ENCODE peak calls at places on chromosomes 4 and X, in seven cellular contexts. One of them, this sample, is unnamed.

GRCh38 chr4:183906736-183907651 is 1.9 kb downstream of the STOX2 start:
- DNase-seq in Calu3: no peak
- DNase-seq in EH: no peak
- DNase-seq in ureter: no peak
- DNase-seq in mucosa of descending colon: peak; percentile 27
- DNase-seq in caudate nucleus: peak; percentile 11
- DNase-seq in mesendoderm: peak; percentile 83
- DNase-seq in this sample: no peak

GRCh38 chr4:21577066-21577465 is 371.5 kb downstream of the KCNIP4 start:
- DNase-seq in mesendoderm: no peak
- DNase-seq in ureter: no peak
- DNase-seq in EH: no peak
- DNase-seq in mucosa of descending colon: no peak
- DNase-seq in Calu3: no peak
- DNase-seq in caudate nucleus: no peak
- DNase-seq in this sample: no peak

GRCh38 chr4:109969909-109970308 is 57.2 kb downstream of the EGF start:
- DNase-seq in caudate nucleus: no peak
- DNase-seq in EH: no peak
- DNase-seq in mesendoderm: no peak
- DNase-seq in mucosa of descending colon: no peak
- DNase-seq in ureter: no peak
- DNase-seq in Calu3: no peak
- DNase-seq in this sample: peak; percentile 21

GRCh38 chrX:69616520-69617203 is 749 bp downstream of the EDA start:
- DNase-seq in EH: no peak
- DNase-seq in mesendoderm: peak; percentile 36
- DNase-seq in mucosa of descending colon: peak; percentile 37
- DNase-seq in Calu3: peak; percentile 30
- DNase-seq in ureter: peak; percentile 42
- DNase-seq in caudate nucleus: no peak
- DNase-seq in this sample: no peak

GRCh38 chrX:150762258-150762867 is 69.2 kb downstream of the MTMR1 start:
- DNase-seq in Calu3: no peak
- DNase-seq in mucosa of descending colon: no peak
- DNase-seq in caudate nucleus: no peak
- DNase-seq in ureter: no peak
- DNase-seq in mesendoderm: no peak
- DNase-seq in EH: no peak
- DNase-seq in this sample: no peak

GRCh38 chrX:46572295-46572936 is 1.1 kb upstream of the CHST7 start:
- DNase-seq in EH: no peak
- DNase-seq in caudate nucleus: no peak
- DNase-seq in Calu3: no peak
- DNase-seq in mucosa of descending colon: no peak
- DNase-seq in mesendoderm: no peak
- DNase-seq in ureter: no peak
- DNase-seq in this sample: no peak

GRCh38 chr4:149112109-149112508 is 669.9 kb upstream of the NR3C2 start:
- DNase-seq in caudate nucleus: no peak
- DNase-seq in mucosa of descending colon: no peak
- DNase-seq in Calu3: no peak
- DNase-seq in mesendoderm: peak; percentile 8
- DNase-seq in ureter: no peak
- DNase-seq in EH: no peak
- DNase-seq in this sample: no peak

GRCh38 chr4:22029803-22030202 is 81.2 kb upstream of the KCNIP4 start:
- DNase-seq in mesendoderm: no peak
- DNase-seq in mucosa of descending colon: no peak
- DNase-seq in ureter: no peak
- DNase-seq in Calu3: peak; percentile 6
- DNase-seq in caudate nucleus: no peak
- DNase-seq in EH: no peak
- DNase-seq in this sample: no peak

GRCh38 chr4:98222306-98222705 is 38.9 kb upstream of the RAP1GDS1 start:
- DNase-seq in caudate nucleus: no peak
- DNase-seq in ureter: no peak
- DNase-seq in Calu3: no peak
- DNase-seq in mesendoderm: no peak
- DNase-seq in EH: no peak
- DNase-seq in mucosa of descending colon: no peak
- DNase-seq in this sample: no peak

GRCh38 chrX:25180242-25180641 is 164.5 kb upstream of the ARX start:
- DNase-seq in EH: no peak
- DNase-seq in caudate nucleus: no peak
- DNase-seq in mesendoderm: no peak
- DNase-seq in Calu3: no peak
- DNase-seq in ureter: no peak
- DNase-seq in mucosa of descending colon: no peak
- DNase-seq in this sample: no peak

GRCh38 chr4:168717852-168718251 is 221.0 kb downstream of the PALLD start:
- DNase-seq in caudate nucleus: no peak
- DNase-seq in mucosa of descending colon: no peak
- DNase-seq in Calu3: no peak
- DNase-seq in mesendoderm: no peak
- DNase-seq in EH: no peak
- DNase-seq in ureter: no peak
- DNase-seq in this sample: no peak

GRCh38 chrX:20595928-20596550 is 329.3 kb upstream of the RPS6KA3 start:
- DNase-seq in Calu3: no peak
- DNase-seq in caudate nucleus: peak; percentile 0
- DNase-seq in mucosa of descending colon: no peak
- DNase-seq in ureter: no peak
- DNase-seq in EH: no peak
- DNase-seq in mesendoderm: peak; percentile 1
- DNase-seq in this sample: no peak

GRCh38 chr4:187417761-187418160 is 577.8 kb upstream of the ZFP42 start:
- DNase-seq in EH: no peak
- DNase-seq in Calu3: no peak
- DNase-seq in ureter: no peak
- DNase-seq in mucosa of descending colon: no peak
- DNase-seq in caudate nucleus: no peak
- DNase-seq in mesendoderm: no peak
- DNase-seq in this sample: no peak

GRCh38 chr4:8837181-8837811 is 34.3 kb downstream of the HMX1 start:
- DNase-seq in ureter: peak; percentile 32
- DNase-seq in caudate nucleus: no peak
- DNase-seq in mucosa of descending colon: no peak
- DNase-seq in mesendoderm: peak; percentile 59
- DNase-seq in Calu3: no peak
- DNase-seq in EH: no peak
- DNase-seq in this sample: no peak

GRCh38 chrX:108468486-108468885 is 28.8 kb downstream of the COL4A5 start:
- DNase-seq in mesendoderm: no peak
- DNase-seq in ureter: no peak
- DNase-seq in Calu3: no peak
- DNase-seq in mucosa of descending colon: no peak
- DNase-seq in EH: peak; percentile 66
- DNase-seq in caudate nucleus: no peak
- DNase-seq in this sample: no peak

GRCh38 chrX:79159800-79160199 is 15.3 kb downstream of the GPR174 start:
- DNase-seq in EH: no peak
- DNase-seq in Calu3: no peak
- DNase-seq in mucosa of descending colon: no peak
- DNase-seq in ureter: no peak
- DNase-seq in mesendoderm: no peak
- DNase-seq in caudate nucleus: no peak
- DNase-seq in this sample: no peak

GRCh38 chr4:150570862-150571261 is 11.1 kb upstream of the MAB21L2 start:
- DNase-seq in mesendoderm: no peak
- DNase-seq in mucosa of descending colon: no peak
- DNase-seq in EH: no peak
- DNase-seq in ureter: no peak
- DNase-seq in caudate nucleus: no peak
- DNase-seq in Calu3: no peak
- DNase-seq in this sample: no peak

GRCh38 chr4:158172558-158173258 is at the start of gene GASK1B:
- DNase-seq in Calu3: peak; percentile 28
- DNase-seq in mesendoderm: peak; percentile 74
- DNase-seq in EH: peak; percentile 68
- DNase-seq in mucosa of descending colon: peak; percentile 34
- DNase-seq in caudate nucleus: peak; percentile 19
- DNase-seq in ureter: no peak
- DNase-seq in this sample: peak; percentile 68

GRCh38 chr4:184168406-184169019 is 49.2 kb downstream of the ENPP6 start:
- DNase-seq in EH: peak; percentile 62
- DNase-seq in mesendoderm: peak; percentile 95
- DNase-seq in caudate nucleus: peak; percentile 38
- DNase-seq in Calu3: peak; percentile 78
- DNase-seq in mucosa of descending colon: peak; percentile 80
- DNase-seq in ureter: peak; percentile 72
- DNase-seq in this sample: peak; percentile 75

GRCh38 chr4:3116955-3117354 is 42.5 kb downstream of the HTT start:
- DNase-seq in mucosa of descending colon: no peak
- DNase-seq in Calu3: no peak
- DNase-seq in EH: no peak
- DNase-seq in ureter: no peak
- DNase-seq in mesendoderm: no peak
- DNase-seq in caudate nucleus: no peak
- DNase-seq in this sample: no peak

GRCh38 chr4:8644966-8645752 is 52.6 kb downstream of the CPZ start:
- DNase-seq in mucosa of descending colon: peak; percentile 8
- DNase-seq in mesendoderm: no peak
- DNase-seq in EH: no peak
- DNase-seq in Calu3: no peak
- DNase-seq in ureter: peak; percentile 34
- DNase-seq in caudate nucleus: no peak
- DNase-seq in this sample: no peak

GRCh38 chrX:110691446-110691845 is 104.2 kb downstream of the CHRDL1 start:
- DNase-seq in caudate nucleus: no peak
- DNase-seq in EH: peak; percentile 13
- DNase-seq in mesendoderm: no peak
- DNase-seq in Calu3: no peak
- DNase-seq in mucosa of descending colon: no peak
- DNase-seq in ureter: no peak
- DNase-seq in this sample: no peak

GRCh38 chrX:103941201-103941975 is 21.0 kb upstream of the TMSB15B start:
- DNase-seq in Calu3: peak; percentile 30
- DNase-seq in mucosa of descending colon: no peak
- DNase-seq in mesendoderm: peak; percentile 34
- DNase-seq in EH: peak; percentile 50
- DNase-seq in caudate nucleus: no peak
- DNase-seq in ureter: no peak
- DNase-seq in this sample: peak; percentile 19

GRCh38 chrX:39890807-39891206 is 207.0 kb downstream of the BCOR start:
- DNase-seq in Calu3: no peak
- DNase-seq in mucosa of descending colon: no peak
- DNase-seq in mesendoderm: no peak
- DNase-seq in EH: no peak
- DNase-seq in caudate nucleus: no peak
- DNase-seq in ureter: no peak
- DNase-seq in this sample: no peak

GRCh38 chr4:20474119-20474518 is 222.4 kb downstream of the SLIT2 start:
- DNase-seq in caudate nucleus: no peak
- DNase-seq in Calu3: no peak
- DNase-seq in mucosa of descending colon: no peak
- DNase-seq in ureter: no peak
- DNase-seq in mesendoderm: peak; percentile 18
- DNase-seq in EH: peak; percentile 58
- DNase-seq in this sample: no peak

GRCh38 chrX:150200820-150201287 is 162.3 kb upstream of the MAMLD1 start:
- DNase-seq in mesendoderm: peak; percentile 79
- DNase-seq in Calu3: peak; percentile 73
- DNase-seq in mucosa of descending colon: no peak
- DNase-seq in caudate nucleus: no peak
- DNase-seq in EH: peak; percentile 99
- DNase-seq in ureter: no peak
- DNase-seq in this sample: no peak

GRCh38 chr4:74682567-74683359 is 111.6 kb downstream of the BTC start:
- DNase-seq in caudate nucleus: no peak
- DNase-seq in mucosa of descending colon: no peak
- DNase-seq in Calu3: peak; percentile 59
- DNase-seq in EH: peak; percentile 94
- DNase-seq in ureter: no peak
- DNase-seq in mesendoderm: peak; percentile 95
- DNase-seq in this sample: peak; percentile 54

GRCh38 chrX:2697306-2697705 is 6.2 kb downstream of the CD99 start:
- DNase-seq in caudate nucleus: no peak
- DNase-seq in mesendoderm: no peak
- DNase-seq in ureter: no peak
- DNase-seq in Calu3: peak; percentile 28
- DNase-seq in EH: no peak
- DNase-seq in mucosa of descending colon: no peak
- DNase-seq in this sample: no peak

GRCh38 chrX:37755073-37755472 is 24.8 kb upstream of the CYBB start:
- DNase-seq in ureter: no peak
- DNase-seq in mucosa of descending colon: no peak
- DNase-seq in mesendoderm: no peak
- DNase-seq in Calu3: no peak
- DNase-seq in EH: no peak
- DNase-seq in caudate nucleus: no peak
- DNase-seq in this sample: no peak